ENCODE peak calls at places on chromosome 16, in four cellular contexts. C, U, F and J are unnamed samples.

GRCh38 chr16:23424292-23424958 is 28.6 kb downstream of the COG7 start:
- DNase-seq in C (no peak), U (peak), F (no peak), J (no peak)

GRCh38 chr16:9072806-9073341 is 18.6 kb upstream of the HAPSTR1 start:
- DNase-seq in C (no peak), U (no peak), F (no peak), J (no peak)

GRCh38 chr16:84603115-84603816 is 14.6 kb downstream of the COTL1 start:
- DNase-seq in C (peak), U (peak), F (no peak), J (no peak)

GRCh38 chr16:75254359-75254837 is 3.0 kb upstream of the BCAR1 start:
- DNase-seq in C (no peak), U (peak), F (no peak), J (no peak)

GRCh38 chr16:8565498-8565897 is 24.8 kb downstream of the TMEM114 start:
- DNase-seq in C (no peak), U (no peak), F (no peak), J (no peak)

GRCh38 chr16:1688807-1689560 is 10.9 kb downstream of the JPT2 start:
- DNase-seq in C (no peak), U (peak), F (no peak), J (no peak)

GRCh38 chr16:88309174-88309904 is 73.4 kb upstream of the ZNF469 start:
- DNase-seq in C (no peak), U (no peak), F (no peak), J (no peak)

GRCh38 chr16:67926181-67926742 is 5.4 kb downstream of the CTRL start:
- DNase-seq in C (no peak), U (no peak), F (no peak), J (no peak)

GRCh38 chr16:17339764-17340541 is 130.8 kb downstream of the XYLT1 start:
- DNase-seq in C (no peak), U (no peak), F (no peak), J (no peak)

GRCh38 chr16:52050418-52050817 is 496.5 kb downstream of the TOX3 start:
- DNase-seq in C (no peak), U (no peak), F (no peak), J (peak)

GRCh38 chr16:67847064-67847861 is at the start of gene CENPT:
- DNase-seq in C (no peak), U (no peak), F (peak), J (no peak)

GRCh38 chr16:63928421-63928820 is 1193.4 kb downstream of the CDH11 start:
- DNase-seq in C (no peak), U (no peak), F (no peak), J (no peak)

GRCh38 chr16:13568803-13569202 is 351.2 kb upstream of the ERCC4 start:
- DNase-seq in C (no peak), U (no peak), F (no peak), J (no peak)

GRCh38 chr16:78297066-78297666 is 197.7 kb downstream of the WWOX start:
- DNase-seq in C (no peak), U (no peak), F (no peak), J (peak)

GRCh38 chr16:87101903-87102302 is 215.3 kb downstream of the C16orf95 start:
- DNase-seq in C (no peak), U (no peak), F (no peak), J (no peak)

GRCh38 chr16:17083628-17084027 is 387.1 kb downstream of the XYLT1 start:
- DNase-seq in C (no peak), U (no peak), F (no peak), J (peak)

GRCh38 chr16:83653785-83654184 is 154.0 kb upstream of the HSBP1 start:
- DNase-seq in C (no peak), U (no peak), F (no peak), J (no peak)

GRCh38 chr16:47848481-47849109 is 307.2 kb downstream of the ABCC12 start:
- DNase-seq in C (no peak), U (no peak), F (no peak), J (peak)

GRCh38 chr16:14600164-14600563 is 29.9 kb downstream of the PARN start:
- DNase-seq in C (no peak), U (peak), F (no peak), J (no peak)

GRCh38 chr16:88382491-88383400 is at the start of gene ZNF469:
- DNase-seq in C (no peak), U (peak), F (no peak), J (no peak)

GRCh38 chr16:35664091-35664693 is 2204.8 kb downstream of the TP53TG3F start:
- DNase-seq in C (no peak), U (no peak), F (no peak), J (no peak)

GRCh38 chr16:11612110-11612981 is 25.6 kb upstream of the LITAF start:
- DNase-seq in C (no peak), U (no peak), F (no peak), J (peak)

GRCh38 chr16:47143329-47143676 is 442 bp downstream of the NETO2 start:
- DNase-seq in C (peak), U (peak), F (peak), J (peak)

GRCh38 chr16:12318661-12319463 is 342.3 kb downstream of the SNX29 start:
- DNase-seq in C (no peak), U (no peak), F (no peak), J (no peak)

GRCh38 chr16:67546761-67547422 is 15.4 kb upstream of the CTCF start:
- DNase-seq in C (peak), U (peak), F (peak), J (no peak)

GRCh38 chr16:46607529-46607928 is 13.7 kb downstream of the SHCBP1 start:
- DNase-seq in C (no peak), U (peak), F (no peak), J (no peak)

GRCh38 chr16:14364386-14365199 is 265.5 kb downstream of the PARN start:
- DNase-seq in C (no peak), U (peak), F (no peak), J (no peak)

GRCh38 chr16:426115-426905 is 861 bp downstream of the RAB11FIP3 start:
- DNase-seq in C (no peak), U (no peak), F (peak), J (no peak)

GRCh38 chr16:53159781-53160436 is 105.1 kb downstream of the CHD9 start:
- DNase-seq in C (no peak), U (peak), F (no peak), J (no peak)

GRCh38 chr16:51408357-51408756 is 257.3 kb upstream of the SALL1 start:
- DNase-seq in C (no peak), U (peak), F (no peak), J (no peak)

GRCh38 chr16:86772671-86773338 is 194.5 kb downstream of the FOXL1 start:
- DNase-seq in C (no peak), U (no peak), F (no peak), J (no peak)

GRCh38 chr16:51834131-51834530 is 683.1 kb upstream of the SALL1 start:
- DNase-seq in C (no peak), U (no peak), F (no peak), J (no peak)

GRCh38 chr16:78984887-78985464 is 615.6 kb downstream of the MAF start:
- DNase-seq in C (no peak), U (no peak), F (no peak), J (no peak)